ENCODE peak calls at places on chromosomes 7 and 10, in ten cellular contexts. W is CD8-positive, alpha-beta memory T cell; Z is spleen; F is A549; O is cardiac muscle cell; L is HepG2; T is body of pancreas; R is endothelial cell of umbilical vein; B is left ventricle myocardium inferior; V is fibroblast of lung. P is an unnamed sample. For H3K4me1 and H3K9me3, the result is how much of the 10 kb centered on the place peaks cover.

GRCh38 chr7:24395512-24395911 is 111.5 kb downstream of the NPY start:
- DNase-seq in W (no peak), Z (no peak), F (no peak), O (no peak), L (no peak), T (no peak), R (no peak), B (no peak), V (peak), P (no peak)

GRCh38 chr10:101655581-101655980 is 39.4 kb downstream of the FBXW4 start:
- DNase-seq in W (no peak), Z (no peak), F (no peak), O (no peak), L (no peak), T (no peak), R (no peak), B (peak), V (peak), P (no peak)

GRCh38 chr10:17029581-17030271 is 99.9 kb downstream of the CUBN start:
- DNase-seq in W (peak), Z (peak), F (peak), O (no peak), L (peak), T (no peak), R (peak), B (peak), V (peak), P (no peak)

GRCh38 chr7:15778191-15778590 is 91.7 kb upstream of the MEOX2 start:
- DNase-seq in W (no peak), Z (no peak), F (no peak), O (no peak), L (no peak), T (no peak), R (peak), B (no peak), V (no peak), P (no peak)

GRCh38 chr10:59593768-59594167 is 115.9 kb downstream of the SLC16A9 start:
- DNase-seq in W (no peak), Z (no peak), F (no peak), O (no peak), L (no peak), T (no peak), R (no peak), B (no peak), V (no peak), P (no peak)

GRCh38 chr7:139930286-139930965 is 101.4 kb downstream of the TBXAS1 start:
- DNase-seq in W (no peak), Z (no peak), F (no peak), O (no peak), L (no peak), T (no peak), R (no peak), B (no peak), V (no peak), P (no peak)

GRCh38 chr7:144023171-144023827 is 23.2 kb downstream of the OR6B1 start:
- DNase-seq in W (no peak), Z (no peak), F (no peak), O (no peak), L (no peak), T (no peak), R (no peak), B (no peak), V (no peak), P (no peak)

GRCh38 chr7:101031082-101031481 is 11.2 kb downstream of the MUC17 start:
- DNase-seq in W (no peak), Z (no peak), F (no peak), O (no peak), L (no peak), T (no peak), R (no peak), B (no peak), V (no peak), P (peak)

GRCh38 chr10:101580486-101581399 is 7.3 kb downstream of the POLL start:
- DNase-seq in W (no peak), Z (no peak), F (no peak), O (no peak), L (no peak), T (no peak), R (no peak), B (no peak), V (no peak), P (no peak)

GRCh38 chr10:15780353-15781135 is 60.8 kb upstream of the ITGA8 start:
- DNase-seq in W (no peak), Z (no peak), F (no peak), O (no peak), L (no peak), T (no peak), R (peak), B (peak), V (peak), P (peak)

GRCh38 chr10:121739114-121739513 is 140.9 kb upstream of the FGFR2 start:
- DNase-seq in W (no peak), Z (no peak), F (no peak), O (no peak), L (no peak), T (no peak), R (no peak), B (no peak), V (no peak), P (no peak)

GRCh38 chr10:120963053-120963533 is 111.9 kb downstream of the WDR11 start:
- DNase-seq in W (no peak), Z (no peak), F (no peak), O (no peak), L (no peak), T (no peak), R (no peak), B (no peak), V (no peak), P (no peak)

GRCh38 chr7:51290702-51291290 is 25.8 kb downstream of the COBL start:
- DNase-seq in W (no peak), Z (no peak), F (no peak), O (no peak), L (no peak), T (no peak), R (no peak), B (no peak), V (no peak), P (no peak)

GRCh38 chr10:3564599-3564998 is 220.4 kb downstream of the KLF6 start:
- DNase-seq in W (no peak), Z (no peak), F (no peak), O (no peak), L (no peak), T (no peak), R (no peak), B (no peak), V (no peak), P (no peak)

GRCh38 chr7:117036034-117036669 is 82.9 kb downstream of the ST7 start:
- DNase-seq in W (no peak), Z (no peak), F (no peak), O (no peak), L (no peak), T (no peak), R (no peak), B (no peak), V (no peak), P (peak)

GRCh38 chr7:130943981-130944380 is 210.0 kb upstream of the KLF14 start:
- DNase-seq in W (no peak), Z (no peak), F (no peak), O (no peak), L (no peak), T (no peak), R (no peak), B (no peak), V (peak), P (no peak)

GRCh38 chr7:116087291-116087690 is 56.7 kb upstream of the TFEC start:
- DNase-seq in W (no peak), Z (no peak), F (no peak), O (no peak), L (no peak), T (no peak), R (no peak), B (no peak), V (no peak), P (no peak)

GRCh38 chr10:103693070-103693811 is 162.1 kb downstream of the SH3PXD2A start:
- DNase-seq in W (peak), Z (no peak), F (peak), O (peak), L (no peak), T (no peak), R (no peak), B (no peak), V (no peak), P (no peak)

GRCh38 chr10:109784236-109784635 is 139.1 kb downstream of the XPNPEP1 start:
- DNase-seq in W (no peak), Z (no peak), F (no peak), O (no peak), L (no peak), T (no peak), R (no peak), B (no peak), V (no peak), P (no peak)

GRCh38 chr7:77738382-77738781 is 42.1 kb downstream of the RSBN1L start:
- DNase-seq in W (no peak), Z (no peak), F (no peak), O (no peak), L (no peak), T (no peak), R (no peak), B (no peak), V (no peak), P (no peak)

GRCh38 chr10:116524736-116525135 is 21.0 kb upstream of the PNLIP start:
- DNase-seq in W (no peak), Z (no peak), F (no peak), O (no peak), L (no peak), T (no peak), R (no peak), B (no peak), V (no peak), P (no peak)

GRCh38 chr10:6163364-6164270 is 39.1 kb upstream of the PFKFB3 start:
- DNase-seq in W (peak), Z (peak), F (peak), O (peak), L (no peak), T (peak), R (peak), B (peak), V (peak), P (peak)

DNA sequence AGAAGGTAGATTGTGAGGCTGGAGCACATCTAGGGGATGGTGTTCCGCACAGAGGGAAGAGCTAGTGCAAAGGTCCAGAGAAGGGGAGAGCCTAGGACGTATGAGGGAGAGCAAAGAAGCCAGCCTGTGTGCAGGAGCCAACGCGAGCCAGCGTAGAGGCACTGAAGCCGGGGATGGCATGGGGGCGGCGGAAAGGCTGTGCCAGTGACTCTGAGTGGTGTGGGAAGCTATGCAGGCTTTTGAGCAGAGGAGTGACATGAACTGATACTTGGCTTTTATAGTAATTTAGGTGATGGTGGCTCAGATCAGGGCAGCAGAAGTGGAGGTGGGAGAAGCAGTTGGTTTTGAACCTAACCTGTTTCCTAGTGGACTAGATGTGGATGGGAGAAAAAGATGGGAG is 65.8 kb downstream of the ATXN7L1 start:
- DNase-seq in W (no peak), Z (no peak), F (no peak), O (no peak), L (no peak), T (no peak), R (no peak), B (no peak), V (no peak), P (no peak)
- H3K4me1 ChIP-seq in W (under half), Z (under half), F (under half), O (under half), L (under half), T (under half), R (under half), B (under half), V (under half), P (under half)

GRCh38 chr7:44583145-44583544 is 1.1 kb upstream of the TMED4 start:
- DNase-seq in W (no peak), Z (no peak), F (no peak), O (no peak), L (no peak), T (no peak), R (no peak), B (no peak), V (no peak), P (no peak)

GRCh38 chr7:44590910-44591309 is 8.9 kb upstream of the TMED4 start:
- DNase-seq in W (no peak), Z (no peak), F (no peak), O (no peak), L (no peak), T (no peak), R (no peak), B (no peak), V (no peak), P (no peak)

GRCh38 chr7:44587843-44588711 is 6.0 kb upstream of the TMED4 start:
- DNase-seq in W (peak), Z (no peak), F (no peak), O (peak), L (peak), T (peak), R (peak), B (no peak), V (peak), P (peak)
- H3K27ac ChIP-seq in W (no peak), Z (no peak), F (peak), O (no peak), L (no peak), T (no peak), R (no peak), B (peak), V (no peak), P (no peak)

GRCh38 chr7:114468844-114469243 is 54.2 kb downstream of the FOXP2 start:
- DNase-seq in W (no peak), Z (no peak), F (no peak), O (no peak), L (no peak), T (no peak), R (no peak), B (no peak), V (peak), P (no peak)

GRCh38 chr7:114466911-114467310 is 52.3 kb downstream of the FOXP2 start:
- DNase-seq in W (no peak), Z (no peak), F (no peak), O (no peak), L (no peak), T (no peak), R (peak), B (no peak), V (peak), P (no peak)
- H3K9me3 ChIP-seq in W (under half), Z (under half), F (under half), O (under half), L (under half), T (under half), R (under half), B (under half), V (under half), P (under half)

GRCh38 chr7:127581716-127582115 is 3.7 kb downstream of the GCC1 start:
- DNase-seq in W (no peak), Z (no peak), F (no peak), O (no peak), L (no peak), T (no peak), R (no peak), B (no peak), V (no peak), P (no peak)
- H3K4me1 ChIP-seq in W (half or more), Z (under half), F (under half), O (under half), L (half or more), T (half or more), R (under half), B (half or more), V (under half), P (under half)

DNA sequence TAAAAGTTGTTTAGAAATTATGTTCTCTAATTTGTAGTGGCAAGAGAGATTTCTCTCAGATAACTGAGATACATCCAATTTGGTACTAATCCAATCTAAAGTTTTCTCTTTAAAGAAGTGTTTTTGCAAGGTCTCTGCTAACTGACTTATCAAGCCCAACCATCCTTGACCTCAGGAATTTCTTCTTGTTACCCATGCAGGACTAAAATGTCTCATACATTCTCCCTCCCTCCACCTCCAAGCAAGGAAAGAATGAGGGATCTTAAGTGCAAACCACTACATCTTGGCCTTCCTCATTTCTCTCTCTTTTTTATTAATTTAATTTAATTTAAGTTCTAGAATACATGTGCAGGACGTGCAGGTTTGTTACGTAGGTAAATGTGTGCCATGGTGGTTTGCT is 12.8 kb downstream of the NRAP start:
- DNase-seq in W (no peak), Z (no peak), F (no peak), O (no peak), L (no peak), T (no peak), R (no peak), B (no peak), V (no peak), P (no peak)
- H3K27ac ChIP-seq in W (no peak), Z (no peak), F (no peak), O (no peak), L (no peak), T (no peak), R (no peak), B (no peak), V (no peak), P (no peak)

DNA sequence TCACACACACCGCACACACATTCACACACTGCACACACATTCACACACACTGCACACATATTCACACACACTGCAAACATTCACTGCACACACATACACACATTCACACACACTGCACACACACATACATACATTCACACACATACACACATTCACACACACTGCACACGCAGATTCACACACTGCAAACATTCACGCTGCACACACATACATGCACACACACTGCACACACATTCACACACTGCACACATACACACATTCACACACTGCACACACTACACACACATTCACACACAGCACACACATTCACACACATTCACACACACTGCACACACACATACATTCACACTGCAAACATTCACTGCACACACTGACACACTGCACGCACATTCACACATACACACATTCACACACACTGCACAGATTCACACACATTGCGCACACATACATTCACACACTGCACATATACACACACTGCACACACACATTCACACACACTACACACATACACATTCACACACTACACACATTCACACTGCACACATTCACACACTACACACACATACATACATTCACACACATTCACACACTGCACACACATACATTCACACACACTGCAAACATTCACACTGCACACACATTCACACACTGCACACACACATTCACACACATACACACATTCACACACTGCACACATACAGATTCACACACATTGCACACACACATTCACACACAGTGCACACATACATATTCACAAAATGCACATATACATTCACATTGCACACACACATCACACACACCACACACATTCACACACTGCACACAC is 325.1 kb downstream of the PTPRN2 start:
- DNase-seq in W (no peak), Z (no peak), F (no peak), O (no peak), L (no peak), T (no peak), R (no peak), B (no peak), V (no peak), P (no peak)
- H3K9me3 ChIP-seq in W (under half), Z (under half), F (under half), O (under half), L (under half), T (under half), R (under half), B (under half), V (under half), P (under half)

GRCh38 chr7:66357062-66357461 is 151.9 kb downstream of the TPST1 start:
- DNase-seq in W (no peak), Z (no peak), F (no peak), O (no peak), L (no peak), T (no peak), R (no peak), B (no peak), V (no peak), P (no peak)
- H3K4me1 ChIP-seq in W (under half), Z (under half), F (under half), O (under half), L (under half), T (under half), R (under half), B (under half), V (under half), P (under half)

DNA sequence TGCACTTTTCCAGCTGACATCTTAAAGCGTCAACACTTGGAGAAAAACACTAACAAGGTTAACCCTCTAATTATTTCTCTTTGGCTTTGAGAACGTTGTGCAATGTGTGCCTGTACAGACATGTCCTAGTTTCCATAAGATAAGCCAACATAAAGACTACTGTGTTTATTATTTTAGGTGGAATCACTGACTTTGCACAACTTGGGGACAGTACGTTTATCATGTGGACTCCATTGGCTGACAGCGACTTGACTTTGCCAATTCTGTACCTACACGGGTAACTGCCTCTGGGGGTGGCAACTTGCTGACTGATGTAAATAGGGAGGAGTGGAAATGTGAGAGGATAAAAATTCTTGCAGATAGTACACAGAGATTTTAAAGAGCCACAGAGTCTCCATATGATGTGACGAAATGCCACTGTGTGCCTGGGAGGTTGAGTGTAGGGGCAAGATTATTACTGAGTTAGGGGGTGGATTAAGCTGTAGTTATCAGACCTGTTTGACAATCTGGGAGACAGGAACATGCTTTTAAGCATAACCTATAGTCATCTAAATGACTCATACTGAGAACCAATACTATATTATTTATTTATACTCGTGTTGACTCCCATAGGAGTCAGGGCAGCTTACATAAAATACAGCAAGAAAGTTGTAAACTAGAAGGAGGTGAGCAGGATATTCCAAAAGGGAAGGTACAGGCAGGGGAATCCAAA is 21.0 kb downstream of the SLC13A4 start:
- DNase-seq in W (no peak), Z (no peak), F (no peak), O (no peak), L (peak), T (no peak), R (no peak), B (no peak), V (peak), P (no peak)
- H3K27ac ChIP-seq in W (no peak), Z (no peak), F (no peak), O (no peak), L (no peak), T (no peak), R (no peak), B (no peak), V (no peak), P (no peak)

DNA sequence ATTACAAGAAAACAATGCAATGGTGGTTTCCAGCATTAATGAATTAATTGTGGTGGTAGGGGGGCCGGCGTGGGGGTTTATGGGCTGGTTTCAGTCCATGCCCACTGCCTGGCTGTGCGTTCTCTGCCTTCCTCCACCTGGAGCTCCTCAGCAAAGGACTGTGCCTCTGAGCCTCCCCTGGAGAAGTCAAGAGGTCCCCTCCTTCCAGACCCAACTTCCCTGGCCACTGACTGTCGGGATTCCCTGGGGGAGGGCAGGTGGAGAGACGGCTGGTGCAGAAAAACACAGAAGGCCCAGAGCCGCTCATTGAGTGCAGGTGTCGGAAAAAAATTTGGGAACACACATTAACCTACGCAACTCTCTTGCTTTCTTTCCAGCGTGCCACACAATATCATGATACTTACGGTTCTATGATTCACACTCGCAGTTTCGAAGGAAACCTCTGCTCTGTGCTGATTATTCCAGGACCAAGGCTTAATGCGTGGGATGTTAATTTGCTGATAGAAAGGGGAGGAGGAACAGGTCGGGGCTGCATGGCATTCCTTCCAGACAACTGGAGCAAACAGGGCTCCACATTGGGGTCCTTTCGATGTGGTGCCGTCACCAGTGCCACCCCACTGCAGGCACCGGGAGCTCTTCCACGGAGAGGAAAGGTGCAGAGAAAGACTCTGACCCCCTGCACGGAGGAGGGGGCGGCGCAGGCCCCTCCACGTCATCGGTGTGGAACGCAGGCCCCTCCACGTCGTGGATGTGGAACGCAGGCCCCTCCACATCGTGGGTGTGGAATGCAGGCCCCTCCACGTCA is 506.7 kb downstream of the DNAJB6 start:
- DNase-seq in W (no peak), Z (peak), F (no peak), O (no peak), L (no peak), T (no peak), R (no peak), B (no peak), V (no peak), P (no peak)
- H3K9me3 ChIP-seq in W (under half), Z (under half), F (under half), O (under half), L (under half), T (under half), R (under half), B (under half), V (under half), P (under half)